ENCODE peak calls at places on chromosomes 1 and 21, in seven cellular contexts. One of them, this sample, is unnamed.

GRCh38 chr1:206736878-206737728 is 33.5 kb upstream of the IL19 start:
- DNase-seq in right atrium auricular region: no peak
- DNase-seq in RWPE2: no peak
- DNase-seq in mucosa of descending colon: no peak
- DNase-seq in SJCRH30: no peak
- DNase-seq in CD4-positive, alpha-beta memory T cell: peak; percentile 80
- DNase-seq in tibial artery: no peak
- DNase-seq in this sample: no peak

GRCh38 chr1:114282751-114283403 is 129.2 kb upstream of the SYT6 start:
- DNase-seq in right atrium auricular region: peak; percentile 90
- DNase-seq in tibial artery: peak; percentile 92
- DNase-seq in CD4-positive, alpha-beta memory T cell: peak; percentile 76
- DNase-seq in RWPE2: peak; percentile 75
- DNase-seq in mucosa of descending colon: peak; percentile 86
- DNase-seq in SJCRH30: peak; percentile 88
- DNase-seq in this sample: peak; percentile 91

GRCh38 chr1:111745670-111746613 is 6.7 kb upstream of the INKA2 start:
- DNase-seq in SJCRH30: peak; percentile 41
- DNase-seq in RWPE2: no peak
- DNase-seq in CD4-positive, alpha-beta memory T cell: no peak
- DNase-seq in right atrium auricular region: no peak
- DNase-seq in mucosa of descending colon: no peak
- DNase-seq in tibial artery: no peak
- DNase-seq in this sample: no peak

GRCh38 chr1:180260541-180260940 is 30.5 kb downstream of the LHX4 start:
- DNase-seq in right atrium auricular region: no peak
- DNase-seq in mucosa of descending colon: no peak
- DNase-seq in tibial artery: no peak
- DNase-seq in RWPE2: no peak
- DNase-seq in SJCRH30: no peak
- DNase-seq in CD4-positive, alpha-beta memory T cell: no peak
- DNase-seq in this sample: no peak

GRCh38 chr1:169102567-169102966 is 3.9 kb upstream of the ATP1B1 start:
- DNase-seq in mucosa of descending colon: no peak
- DNase-seq in RWPE2: no peak
- DNase-seq in tibial artery: no peak
- DNase-seq in SJCRH30: peak; percentile 47
- DNase-seq in CD4-positive, alpha-beta memory T cell: no peak
- DNase-seq in right atrium auricular region: no peak
- DNase-seq in this sample: no peak

GRCh38 chr1:180927841-180928240 is 15.1 kb downstream of the KIAA1614 start:
- DNase-seq in SJCRH30: peak; percentile 52
- DNase-seq in RWPE2: no peak
- DNase-seq in mucosa of descending colon: no peak
- DNase-seq in tibial artery: no peak
- DNase-seq in CD4-positive, alpha-beta memory T cell: no peak
- DNase-seq in right atrium auricular region: no peak
- DNase-seq in this sample: no peak

GRCh38 chr1:109501644-109502367 is 7.7 kb downstream of the AMIGO1 start:
- DNase-seq in right atrium auricular region: no peak
- DNase-seq in CD4-positive, alpha-beta memory T cell: no peak
- DNase-seq in SJCRH30: no peak
- DNase-seq in tibial artery: no peak
- DNase-seq in RWPE2: no peak
- DNase-seq in mucosa of descending colon: no peak
- DNase-seq in this sample: no peak

GRCh38 chr1:228100822-228101613 is 2.1 kb downstream of the C1orf35 start:
- DNase-seq in CD4-positive, alpha-beta memory T cell: no peak
- DNase-seq in tibial artery: no peak
- DNase-seq in right atrium auricular region: no peak
- DNase-seq in RWPE2: no peak
- DNase-seq in SJCRH30: no peak
- DNase-seq in mucosa of descending colon: no peak
- DNase-seq in this sample: no peak

GRCh38 chr1:43843684-43844083 is 89.9 kb upstream of the ARTN start:
- DNase-seq in tibial artery: no peak
- DNase-seq in SJCRH30: no peak
- DNase-seq in right atrium auricular region: no peak
- DNase-seq in CD4-positive, alpha-beta memory T cell: no peak
- DNase-seq in mucosa of descending colon: no peak
- DNase-seq in RWPE2: no peak
- DNase-seq in this sample: no peak

GRCh38 chr1:8721681-8722324 is 95.6 kb downstream of the RERE start:
- DNase-seq in SJCRH30: no peak
- DNase-seq in tibial artery: no peak
- DNase-seq in mucosa of descending colon: no peak
- DNase-seq in CD4-positive, alpha-beta memory T cell: no peak
- DNase-seq in RWPE2: no peak
- DNase-seq in right atrium auricular region: no peak
- DNase-seq in this sample: no peak

GRCh38 chr1:53992085-53992874 is 25.7 kb downstream of the LDLRAD1 start:
- DNase-seq in mucosa of descending colon: no peak
- DNase-seq in SJCRH30: no peak
- DNase-seq in RWPE2: no peak
- DNase-seq in right atrium auricular region: no peak
- DNase-seq in tibial artery: no peak
- DNase-seq in CD4-positive, alpha-beta memory T cell: no peak
- DNase-seq in this sample: no peak

GRCh38 chr1:57860931-57861600 is 437.2 kb upstream of the DAB1 start:
- DNase-seq in SJCRH30: no peak
- DNase-seq in RWPE2: peak; percentile 47
- DNase-seq in mucosa of descending colon: peak; percentile 32
- DNase-seq in CD4-positive, alpha-beta memory T cell: no peak
- DNase-seq in right atrium auricular region: no peak
- DNase-seq in tibial artery: no peak
- DNase-seq in this sample: no peak

GRCh38 chr1:219555802-219556201 is 57.1 kb downstream of the ZC3H11B start:
- DNase-seq in CD4-positive, alpha-beta memory T cell: no peak
- DNase-seq in SJCRH30: no peak
- DNase-seq in RWPE2: no peak
- DNase-seq in tibial artery: no peak
- DNase-seq in mucosa of descending colon: no peak
- DNase-seq in right atrium auricular region: no peak
- DNase-seq in this sample: no peak

GRCh38 chr1:63921357-63921756 is 147.5 kb downstream of the ROR1 start:
- DNase-seq in SJCRH30: no peak
- DNase-seq in CD4-positive, alpha-beta memory T cell: no peak
- DNase-seq in mucosa of descending colon: no peak
- DNase-seq in RWPE2: no peak
- DNase-seq in tibial artery: no peak
- DNase-seq in right atrium auricular region: no peak
- DNase-seq in this sample: no peak

GRCh38 chr21:23398726-23399125 is 2208.6 kb downstream of the MRPL39 start:
- DNase-seq in tibial artery: no peak
- DNase-seq in right atrium auricular region: no peak
- DNase-seq in mucosa of descending colon: no peak
- DNase-seq in CD4-positive, alpha-beta memory T cell: no peak
- DNase-seq in SJCRH30: no peak
- DNase-seq in RWPE2: no peak
- DNase-seq in this sample: no peak

GRCh38 chr1:110339040-110339426 is at the start of gene RBM15:
- DNase-seq in tibial artery: peak; percentile 99
- DNase-seq in right atrium auricular region: peak; percentile 100
- DNase-seq in SJCRH30: peak; percentile 99
- DNase-seq in CD4-positive, alpha-beta memory T cell: peak; percentile 99
- DNase-seq in RWPE2: peak; percentile 97
- DNase-seq in mucosa of descending colon: peak; percentile 96
- DNase-seq in this sample: peak; percentile 95

GRCh38 chr1:153422450-153423068 is 6.2 kb downstream of the S100A7A start:
- DNase-seq in RWPE2: no peak
- DNase-seq in mucosa of descending colon: peak; percentile 75
- DNase-seq in tibial artery: peak; percentile 67
- DNase-seq in SJCRH30: peak; percentile 49
- DNase-seq in CD4-positive, alpha-beta memory T cell: peak; percentile 53
- DNase-seq in right atrium auricular region: peak; percentile 58
- DNase-seq in this sample: peak; percentile 67

GRCh38 chr21:29170935-29171334 is 40.5 kb downstream of the MAP3K7CL start:
- DNase-seq in RWPE2: no peak
- DNase-seq in right atrium auricular region: no peak
- DNase-seq in CD4-positive, alpha-beta memory T cell: no peak
- DNase-seq in SJCRH30: no peak
- DNase-seq in tibial artery: no peak
- DNase-seq in mucosa of descending colon: no peak
- DNase-seq in this sample: no peak

GRCh38 chr1:223393275-223394214 is at the start of gene CCDC185:
- DNase-seq in RWPE2: no peak
- DNase-seq in tibial artery: no peak
- DNase-seq in CD4-positive, alpha-beta memory T cell: no peak
- DNase-seq in SJCRH30: no peak
- DNase-seq in right atrium auricular region: no peak
- DNase-seq in mucosa of descending colon: peak; percentile 30
- DNase-seq in this sample: no peak

GRCh38 chr1:24702511-24703293 is 42.5 kb upstream of the CLIC4 start:
- DNase-seq in right atrium auricular region: no peak
- DNase-seq in CD4-positive, alpha-beta memory T cell: no peak
- DNase-seq in tibial artery: no peak
- DNase-seq in RWPE2: no peak
- DNase-seq in SJCRH30: peak; percentile 98
- DNase-seq in mucosa of descending colon: no peak
- DNase-seq in this sample: peak; percentile 47

GRCh38 chr1:24696756-24697330 is 48.4 kb upstream of the CLIC4 start:
- DNase-seq in tibial artery: no peak
- DNase-seq in CD4-positive, alpha-beta memory T cell: no peak
- DNase-seq in SJCRH30: no peak
- DNase-seq in RWPE2: no peak
- DNase-seq in mucosa of descending colon: no peak
- DNase-seq in right atrium auricular region: no peak
- DNase-seq in this sample: no peak

GRCh38 chr1:24695202-24695974 is 49.9 kb upstream of the CLIC4 start:
- DNase-seq in mucosa of descending colon: no peak
- DNase-seq in RWPE2: no peak
- DNase-seq in right atrium auricular region: peak; percentile 76
- DNase-seq in SJCRH30: peak; percentile 50
- DNase-seq in tibial artery: peak; percentile 23
- DNase-seq in CD4-positive, alpha-beta memory T cell: no peak
- DNase-seq in this sample: peak; percentile 34

GRCh38 chr1:24696033-24696755 is 49.1 kb upstream of the CLIC4 start:
- DNase-seq in SJCRH30: peak; percentile 40
- DNase-seq in right atrium auricular region: no peak
- DNase-seq in CD4-positive, alpha-beta memory T cell: no peak
- DNase-seq in mucosa of descending colon: no peak
- DNase-seq in tibial artery: no peak
- DNase-seq in RWPE2: no peak
- DNase-seq in this sample: no peak

DNA sequence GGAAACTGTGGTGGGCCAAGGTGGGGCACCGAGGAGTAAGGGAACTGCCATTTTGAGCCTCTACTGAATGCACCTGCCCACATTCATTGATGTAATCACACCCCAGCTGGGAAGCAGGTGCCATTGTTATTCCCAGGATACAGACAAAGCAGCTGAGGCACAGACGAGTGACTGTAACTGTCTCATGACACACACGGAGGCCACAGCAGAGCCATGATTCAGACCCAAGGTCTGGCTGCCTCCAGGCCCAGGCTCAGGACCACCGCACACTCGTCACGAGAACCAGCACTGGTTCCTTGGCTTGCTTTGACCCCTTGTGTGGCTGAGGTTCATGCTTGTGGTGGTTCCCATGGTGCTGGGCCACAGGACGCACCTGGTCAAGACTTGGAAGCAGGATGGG is 45.6 kb upstream of the CLIC4 start:
- DNase-seq in mucosa of descending colon: no peak
- DNase-seq in CD4-positive, alpha-beta memory T cell: no peak
- DNase-seq in SJCRH30: peak; percentile 57
- DNase-seq in tibial artery: no peak
- DNase-seq in right atrium auricular region: no peak
- DNase-seq in RWPE2: no peak
- DNase-seq in this sample: no peak
- H3K4me1 ChIP-seq in mucosa of descending colon: no peaks in the 10 kb centered on the region
- H3K4me1 ChIP-seq in CD4-positive, alpha-beta memory T cell: no peaks in the 10 kb centered on the region
- H3K4me1 ChIP-seq in SJCRH30: peaks cover 61% of the 10 kb centered on the region
- H3K4me1 ChIP-seq in tibial artery: no peaks in the 10 kb centered on the region
- H3K4me1 ChIP-seq in right atrium auricular region: peaks cover 36% of the 10 kb centered on the region
- H3K4me1 ChIP-seq in RWPE2: peaks cover 3% of the 10 kb centered on the region
- H3K4me1 ChIP-seq in this sample: peaks cover 31% of the 10 kb centered on the region

GRCh38 chr1:201756411-201756810 is 72.5 kb upstream of the IPO9 start:
- DNase-seq in tibial artery: no peak
- DNase-seq in SJCRH30: no peak
- DNase-seq in RWPE2: no peak
- DNase-seq in right atrium auricular region: no peak
- DNase-seq in mucosa of descending colon: no peak
- DNase-seq in CD4-positive, alpha-beta memory T cell: no peak
- DNase-seq in this sample: no peak
- H3K4me1 ChIP-seq in tibial artery: no peaks in the 10 kb centered on the region
- H3K4me1 ChIP-seq in SJCRH30: peaks cover 43% of the 10 kb centered on the region
- H3K4me1 ChIP-seq in RWPE2: peaks cover 54% of the 10 kb centered on the region
- H3K4me1 ChIP-seq in right atrium auricular region: peaks cover 42% of the 10 kb centered on the region
- H3K4me1 ChIP-seq in mucosa of descending colon: no peaks in the 10 kb centered on the region
- H3K4me1 ChIP-seq in CD4-positive, alpha-beta memory T cell: no peaks in the 10 kb centered on the region
- H3K4me1 ChIP-seq in this sample: peaks cover 16% of the 10 kb centered on the region

GRCh38 chr1:175183586-175183985 is 9.0 kb downstream of the KIAA0040 start:
- DNase-seq in mucosa of descending colon: no peak
- DNase-seq in RWPE2: no peak
- DNase-seq in CD4-positive, alpha-beta memory T cell: no peak
- DNase-seq in SJCRH30: no peak
- DNase-seq in right atrium auricular region: no peak
- DNase-seq in tibial artery: no peak
- DNase-seq in this sample: no peak

GRCh38 chr1:175182347-175182746 is 10.2 kb downstream of the KIAA0040 start:
- DNase-seq in mucosa of descending colon: no peak
- DNase-seq in right atrium auricular region: no peak
- DNase-seq in RWPE2: no peak
- DNase-seq in CD4-positive, alpha-beta memory T cell: no peak
- DNase-seq in tibial artery: no peak
- DNase-seq in SJCRH30: no peak
- DNase-seq in this sample: no peak

GRCh38 chr1:175188936-175189335 is 3.6 kb downstream of the KIAA0040 start:
- DNase-seq in right atrium auricular region: no peak
- DNase-seq in CD4-positive, alpha-beta memory T cell: peak; percentile 62
- DNase-seq in mucosa of descending colon: no peak
- DNase-seq in tibial artery: peak; percentile 56
- DNase-seq in SJCRH30: no peak
- DNase-seq in RWPE2: no peak
- DNase-seq in this sample: no peak

GRCh38 chr1:175186371-175187160 is 6.0 kb downstream of the KIAA0040 start:
- DNase-seq in RWPE2: no peak
- DNase-seq in CD4-positive, alpha-beta memory T cell: no peak
- DNase-seq in mucosa of descending colon: no peak
- DNase-seq in tibial artery: no peak
- DNase-seq in SJCRH30: no peak
- DNase-seq in right atrium auricular region: no peak
- DNase-seq in this sample: no peak

GRCh38 chr1:175185918-175186317 is 6.7 kb downstream of the KIAA0040 start:
- DNase-seq in SJCRH30: no peak
- DNase-seq in RWPE2: no peak
- DNase-seq in mucosa of descending colon: no peak
- DNase-seq in CD4-positive, alpha-beta memory T cell: no peak
- DNase-seq in right atrium auricular region: no peak
- DNase-seq in tibial artery: no peak
- DNase-seq in this sample: no peak
- H3K4me1 ChIP-seq in SJCRH30: no peaks in the 10 kb centered on the region
- H3K4me1 ChIP-seq in RWPE2: peaks cover 12% of the 10 kb centered on the region
- H3K4me1 ChIP-seq in mucosa of descending colon: peaks cover 2% of the 10 kb centered on the region
- H3K4me1 ChIP-seq in CD4-positive, alpha-beta memory T cell: peaks cover 99% of the 10 kb centered on the region
- H3K4me1 ChIP-seq in right atrium auricular region: peaks cover 53% of the 10 kb centered on the region
- H3K4me1 ChIP-seq in tibial artery: no peaks in the 10 kb centered on the region
- H3K4me1 ChIP-seq in this sample: peaks cover 80% of the 10 kb centered on the region

DNA sequence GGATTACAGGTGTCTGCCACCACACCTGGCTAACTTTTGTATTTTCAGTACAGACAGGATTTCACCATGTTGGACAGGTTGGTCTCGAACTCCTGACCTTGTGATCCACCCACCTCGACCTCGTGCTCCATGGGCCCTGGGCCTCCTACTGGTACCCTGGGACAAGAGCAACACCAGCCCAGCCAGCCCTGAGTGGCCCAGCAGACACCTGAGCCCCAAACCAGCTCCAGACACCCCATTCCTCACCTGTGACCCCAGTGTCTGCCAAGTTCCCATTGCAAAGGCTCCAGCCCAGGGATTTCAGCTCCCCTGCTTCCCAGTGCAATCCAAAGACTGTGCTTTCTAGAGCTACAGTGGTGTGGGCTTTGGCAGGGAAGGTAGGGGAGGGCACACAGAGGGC is 14.6 kb downstream of the MEF2D start:
- DNase-seq in mucosa of descending colon: no peak
- DNase-seq in SJCRH30: no peak
- DNase-seq in RWPE2: no peak
- DNase-seq in CD4-positive, alpha-beta memory T cell: no peak
- DNase-seq in right atrium auricular region: no peak
- DNase-seq in tibial artery: no peak
- DNase-seq in this sample: no peak
- H3K4me1 ChIP-seq in mucosa of descending colon: peaks cover 33% of the 10 kb centered on the region
- H3K4me1 ChIP-seq in SJCRH30: peaks cover 25% of the 10 kb centered on the region
- H3K4me1 ChIP-seq in RWPE2: peaks cover 10% of the 10 kb centered on the region
- H3K4me1 ChIP-seq in CD4-positive, alpha-beta memory T cell: peaks cover 92% of the 10 kb centered on the region
- H3K4me1 ChIP-seq in right atrium auricular region: peaks cover 96% of the 10 kb centered on the region
- H3K4me1 ChIP-seq in tibial artery: no peaks in the 10 kb centered on the region
- H3K4me1 ChIP-seq in this sample: peaks cover 100% of the 10 kb centered on the region

This sample was measured in heart right ventricle.